ENCODE peak calls at places on chromosomes 5 and 9, in eight cellular contexts. S is AG09309, Q is A549, A is AG04450, I is GM20000, O is stomach, T is HCT116, G is heart left ventricle. M is an unnamed sample.

GRCh38 chr5:138465288-138466057 is at the start of gene EGR1:
- DNase-seq in S (peak; percentile 84), Q (peak; percentile 88), A (peak; percentile 88), I (peak; percentile 96), O (peak; percentile 95), T (peak; percentile 85), G (peak; percentile 96), M (peak; percentile 67)

GRCh38 chr5:96733771-96734498 is 71.8 kb downstream of the CAST start:
- DNase-seq in S (no peak), Q (no peak), A (no peak), I (no peak), O (no peak), T (peak; percentile 54), G (no peak), M (no peak)

GRCh38 chr5:123810253-123810652 is 298.3 kb downstream of the CSNK1G3 start:
- DNase-seq in S (no peak), Q (no peak), A (no peak), I (no peak), O (no peak), T (no peak), G (no peak), M (no peak)

GRCh38 chr5:125326114-125326513 is 579.7 kb upstream of the ZNF608 start:
- DNase-seq in S (no peak), Q (peak; percentile 8), A (peak; percentile 55), I (no peak), O (peak; percentile 44), T (no peak), G (no peak), M (no peak)

GRCh38 chr5:393846-394275 is 49.1 kb upstream of the EXOC3 start:
- DNase-seq in S (no peak), Q (no peak), A (no peak), I (peak; percentile 10), O (no peak), T (no peak), G (peak; percentile 20), M (no peak)

GRCh38 chr5:61123145-61123544 is 39.1 kb downstream of the SMIM15 start:
- DNase-seq in S (no peak), Q (no peak), A (no peak), I (no peak), O (no peak), T (no peak), G (no peak), M (no peak)

GRCh38 chr5:78483809-78484521 is 123.5 kb downstream of the SCAMP1 start:
- DNase-seq in S (no peak), Q (no peak), A (no peak), I (peak; percentile 41), O (no peak), T (no peak), G (no peak), M (no peak)

GRCh38 chr5:77630246-77631165 is 8.0 kb downstream of the OTP start:
- DNase-seq in S (no peak), Q (peak; percentile 85), A (no peak), I (peak; percentile 93), O (peak; percentile 43), T (peak; percentile 61), G (peak; percentile 67), M (peak; percentile 47)

GRCh38 chr9:92947268-92948031 is at the start of gene FGD3:
- DNase-seq in S (no peak), Q (peak; percentile 37), A (no peak), I (no peak), O (peak; percentile 43), T (no peak), G (no peak), M (peak; percentile 34)

GRCh38 chr9:91495450-91495849 is 71.8 kb upstream of the NFIL3 start:
- DNase-seq in S (peak; percentile 89), Q (no peak), A (peak; percentile 90), I (no peak), O (no peak), T (no peak), G (no peak), M (no peak)

GRCh38 chr9:17578911-17579793 is at the start of gene SH3GL2:
- DNase-seq in S (no peak), Q (peak; percentile 15), A (no peak), I (peak; percentile 34), O (peak; percentile 82), T (no peak), G (peak; percentile 61), M (peak; percentile 45)

GRCh38 chr5:180658774-180659564 is 9.6 kb upstream of the FLT4 start:
- DNase-seq in S (no peak), Q (no peak), A (no peak), I (no peak), O (no peak), T (no peak), G (no peak), M (no peak)

GRCh38 chr9:106916491-106917235 is 53.7 kb downstream of the ZNF462 start:
- DNase-seq in S (peak; percentile 35), Q (peak; percentile 62), A (peak; percentile 78), I (no peak), O (no peak), T (peak; percentile 80), G (no peak), M (no peak)

GRCh38 chr5:68582284-68582683 is 366.7 kb downstream of the PIK3R1 start:
- DNase-seq in S (no peak), Q (no peak), A (no peak), I (no peak), O (no peak), T (no peak), G (no peak), M (no peak)

GRCh38 chr9:105835721-105836120 is 141.4 kb downstream of the TMEM38B start:
- DNase-seq in S (no peak), Q (no peak), A (no peak), I (no peak), O (no peak), T (no peak), G (no peak), M (peak; percentile 26)

GRCh38 chr9:116078640-116079039 is 75.0 kb upstream of the PAPPA start:
- DNase-seq in S (no peak), Q (no peak), A (no peak), I (no peak), O (no peak), T (no peak), G (no peak), M (no peak)

DNA sequence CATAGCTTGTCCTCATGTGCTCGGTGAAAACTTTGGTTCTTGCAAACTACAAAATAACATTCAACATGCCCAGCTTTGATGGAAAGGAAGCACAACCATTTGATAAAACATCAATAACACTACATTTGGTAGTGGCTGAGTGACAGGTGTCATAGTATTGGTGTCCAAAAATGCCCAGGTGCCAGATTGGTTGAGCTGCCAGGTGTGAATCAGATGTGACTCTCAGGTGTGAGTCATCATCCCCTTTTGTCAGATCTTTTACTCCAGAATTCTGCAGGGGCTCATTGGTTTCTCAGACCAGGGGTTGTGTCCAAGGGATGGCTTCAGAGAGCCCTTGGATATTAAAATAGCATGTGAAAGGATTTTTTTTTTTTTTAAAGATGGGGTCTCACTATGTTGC is 22.5 kb upstream of the POMT1 start:
- DNase-seq in S (no peak), Q (no peak), A (no peak), I (no peak), O (no peak), T (no peak), G (no peak), M (no peak)
- TF ChIP-seq CTCF in S (no peak), Q (no peak), A (no peak), I (no peak), O (no peak), T (no peak), G (no peak), M (no peak)

GRCh38 chr9:121034529-121034928 is 15.5 kb downstream of the C5 start:
- DNase-seq in S (no peak), Q (no peak), A (no peak), I (no peak), O (no peak), T (no peak), G (no peak), M (no peak)
- TF ChIP-seq CTCF in S (no peak), Q (peak; percentile 15), A (no peak), I (no peak), O (no peak), T (peak; percentile 14), G (no peak), M (no peak)

GRCh38 chr9:128103589-128103962 is 24.0 kb downstream of the PTGES2 start:
- DNase-seq in S (no peak), Q (no peak), A (no peak), I (no peak), O (no peak), T (no peak), G (peak; percentile 27), M (no peak)
- TF ChIP-seq CTCF in S (no peak), Q (peak; percentile 2), A (peak; percentile 32), I (no peak), O (no peak), T (peak; percentile 46), G (no peak), M (no peak)

GRCh38 chr5:139640432-139641115 is 7.6 kb upstream of the CXXC5 start:
- DNase-seq in S (no peak), Q (no peak), A (no peak), I (peak; percentile 3), O (peak; percentile 21), T (no peak), G (peak; percentile 51), M (peak; percentile 6)

GRCh38 chr5:139639619-139640431 is 8.3 kb upstream of the CXXC5 start:
- DNase-seq in S (no peak), Q (no peak), A (no peak), I (peak; percentile 3), O (peak; percentile 29), T (no peak), G (peak; percentile 62), M (peak; percentile 10)

GRCh38 chr5:139637438-139638089 is 10.6 kb upstream of the CXXC5 start:
- DNase-seq in S (no peak), Q (no peak), A (no peak), I (peak; percentile 92), O (peak; percentile 83), T (no peak), G (peak; percentile 92), M (peak; percentile 82)

GRCh38 chr5:139638090-139638735 is 9.9 kb upstream of the CXXC5 start:
- DNase-seq in S (peak; percentile 64), Q (no peak), A (no peak), I (peak; percentile 75), O (peak; percentile 86), T (no peak), G (peak; percentile 92), M (peak; percentile 55)

GRCh38 chr5:139638736-139639618 is 9.2 kb upstream of the CXXC5 start:
- DNase-seq in S (no peak), Q (no peak), A (no peak), I (peak; percentile 30), O (peak; percentile 22), T (no peak), G (no peak), M (no peak)
- TF ChIP-seq CTCF in S (no peak), Q (no peak), A (no peak), I (no peak), O (no peak), T (no peak), G (no peak), M (no peak)

M was measured in endothelial cell.